ENCODE peak calls at places on chromosomes 1 and 21, in seven cellular contexts. W is stimulated activated CD4-positive, alpha-beta T cell treated with anti-CD3 and anti-CD28 coated beads, Interleukin-4, amount 100 ng/mL, for 4 hours; V is activated naive CD8-positive, alpha-beta T cell treated with anti-CD3 and anti-CD28 coated beads, Interleukin-2, amount 50 U/mL, for 24 hours; U is dorsolateral prefrontal cortex; R is mesothelial cell of epicardium; D is RCC 7860; Q is heart right ventricle. G is an unnamed sample.
A peak's percentile ranks its signal among the peaks of the same experiment; 100 is the strongest.

GRCh38 chr1:161265305-161265704 is 6.8 kb downstream of the PCP4L1 start:
- DNase-seq in D (no peak), R (no peak), U (no peak), W (no peak), Q (no peak), V (no peak), G (no peak)

GRCh38 chr1:35539073-35539823 is 18.0 kb downstream of the KIAA0319L start:
- DNase-seq in V (peak; percentile 32), U (no peak), R (no peak), Q (no peak), W (no peak), D (no peak), G (no peak)

GRCh38 chr1:214581785-214582184 is 21.2 kb upstream of the CENPF start:
- DNase-seq in V (no peak), U (no peak), D (peak; percentile 96), R (no peak), Q (no peak), W (no peak), G (no peak)

GRCh38 chr1:149844096-149844495 is 55.3 kb upstream of the BOLA1 start:
- DNase-seq in D (peak; percentile 71), W (peak; percentile 17), V (no peak), U (no peak), R (no peak), Q (no peak), G (no peak)

GRCh38 chr1:100037665-100038400 is 68.0 kb downstream of the SLC35A3 start:
- DNase-seq in D (peak; percentile 62), V (peak; percentile 93), U (peak; percentile 94), Q (peak; percentile 90), W (peak; percentile 88), R (peak; percentile 87), G (peak; percentile 48)

GRCh38 chr1:17065667-17066066 is 11.8 kb upstream of the SDHB start:
- DNase-seq in D (no peak), W (no peak), V (no peak), R (no peak), U (no peak), Q (no peak), G (no peak)

GRCh38 chr1:62435231-62436038 is 1.4 kb upstream of the USP1 start:
- DNase-seq in Q (no peak), W (no peak), R (no peak), U (no peak), V (no peak), D (no peak), G (no peak)

GRCh38 chr1:64691631-64692030 is 53.2 kb upstream of the RAVER2 start:
- DNase-seq in V (no peak), Q (no peak), D (no peak), W (no peak), R (no peak), U (no peak), G (no peak)

GRCh38 chr1:167518331-167518700 is at the start of gene CD247:
- DNase-seq in R (no peak), Q (no peak), D (no peak), W (peak; percentile 75), V (peak; percentile 67), U (no peak), G (no peak)

GRCh38 chr1:115647507-115647906 is 5.7 kb downstream of the VANGL1 start:
- DNase-seq in Q (no peak), W (peak; percentile 24), U (no peak), D (no peak), R (no peak), V (no peak), G (no peak)

GRCh38 chr1:151908228-151908691 is 1.1 kb downstream of the THEM4 start:
- DNase-seq in U (no peak), Q (no peak), W (no peak), R (no peak), V (peak; percentile 24), D (no peak), G (peak; percentile 91)

GRCh38 chr1:113543110-113543509 is 152.8 kb downstream of the MAGI3 start:
- DNase-seq in V (no peak), Q (no peak), R (no peak), D (no peak), U (no peak), W (no peak), G (no peak)

GRCh38 chr1:186295980-186296379 is 79.1 kb downstream of the TPR start:
- DNase-seq in W (no peak), R (no peak), D (no peak), Q (no peak), U (no peak), V (no peak), G (peak; percentile 2)

GRCh38 chr1:150575518-150576366 is 3.7 kb downstream of the MCL1 start:
- DNase-seq in Q (no peak), V (no peak), W (no peak), U (no peak), D (no peak), R (no peak), G (peak; percentile 84)

GRCh38 chr1:228340686-228341449 is 65.8 kb downstream of the TRIM11 start:
- DNase-seq in D (no peak), W (no peak), V (no peak), R (peak; percentile 36), U (peak; percentile 38), Q (peak; percentile 10), G (no peak)

GRCh38 chr1:153251087-153251486 is 8.4 kb upstream of the LORICRIN start:
- DNase-seq in U (no peak), R (no peak), W (no peak), D (no peak), Q (no peak), V (no peak), G (no peak)

GRCh38 chr1:53520481-53520880 is 61.3 kb downstream of the DMRTB1 start:
- DNase-seq in W (no peak), V (no peak), U (no peak), Q (no peak), D (no peak), R (no peak), G (no peak)

GRCh38 chr21:37383066-37383465 is 16.5 kb downstream of the DYRK1A start:
- DNase-seq in V (no peak), W (no peak), R (no peak), U (no peak), Q (no peak), D (no peak), G (no peak)

GRCh38 chr1:37682334-37682987 is 9.9 kb upstream of the CDCA8 start:
- DNase-seq in W (peak; percentile 61), Q (peak; percentile 46), U (peak; percentile 75), V (peak; percentile 80), R (peak; percentile 85), D (peak; percentile 21), G (no peak)